ENCODE peak calls at places on chromosomes 3 and 15, in seven cellular contexts. V is stimulated activated CD4-positive, alpha-beta T cell treated with anti-CD3 and anti-CD28 coated beads, Interleukin-4, amount 100 ng/mL, for 24 hours; J is activated CD8-positive, alpha-beta memory T cell treated with anti-CD3 and anti-CD28 coated beads for 1 hour; X is NCI-H1105; H is T-helper 2 cell; Y is sciatic nerve; O is left kidney. I is an unnamed sample.

GRCh38 chr15:34616613-34617012 is 33.2 kb upstream of the GOLGA8B start:
- DNase-seq in H (no peak), X (no peak), O (peak; percentile 75), Y (no peak), V (no peak), J (no peak), I (no peak)

GRCh38 chr3:155325263-155325835 is 31.9 kb upstream of the STRIT1 start:
- DNase-seq in X (no peak), V (no peak), J (no peak), O (no peak), H (no peak), Y (no peak), I (no peak)

GRCh38 chr3:146342971-146343370 is 92.1 kb upstream of the PLSCR4 start:
- DNase-seq in J (no peak), V (no peak), X (no peak), Y (no peak), H (no peak), O (peak; percentile 24), I (no peak)

GRCh38 chr3:156817931-156818765 is 8.0 kb upstream of the LEKR1 start:
- DNase-seq in X (no peak), Y (no peak), O (no peak), J (no peak), V (no peak), H (no peak), I (no peak)

GRCh38 chr3:94481499-94481898 is 418.6 kb downstream of the NSUN3 start:
- DNase-seq in X (peak; percentile 29), J (no peak), Y (no peak), O (no peak), H (no peak), V (no peak), I (no peak)

GRCh38 chr3:194364652-194365434 is 4.7 kb downstream of the LRRC15 start:
- DNase-seq in J (no peak), X (peak; percentile 89), O (peak; percentile 77), Y (no peak), H (no peak), V (no peak), I (peak; percentile 19)

GRCh38 chr15:91694131-91694828 is 159.2 kb upstream of the SLCO3A1 start:
- DNase-seq in J (no peak), Y (no peak), V (no peak), O (peak; percentile 46), X (peak; percentile 5), H (no peak), I (peak; percentile 34)

GRCh38 chr15:35557544-35557943 is 11.6 kb upstream of the DPH6 start:
- DNase-seq in V (no peak), J (no peak), Y (no peak), O (no peak), X (no peak), H (no peak), I (no peak)

GRCh38 chr3:113136071-113136470 is 75.3 kb upstream of the BOC start:
- DNase-seq in O (peak; percentile 60), Y (no peak), J (no peak), H (no peak), V (no peak), X (peak; percentile 17), I (no peak)

GRCh38 chr3:139642981-139643380 is 34.8 kb downstream of the NMNAT3 start:
- DNase-seq in X (no peak), H (no peak), O (no peak), J (no peak), Y (no peak), V (no peak), I (no peak)

GRCh38 chr3:53175613-53176537 is 14.9 kb downstream of the PRKCD start:
- DNase-seq in J (no peak), V (no peak), H (no peak), X (no peak), O (no peak), Y (no peak), I (no peak)

GRCh38 chr15:99590913-99591646 is 25.3 kb downstream of the MEF2A start:
- DNase-seq in J (no peak), O (no peak), X (no peak), V (no peak), Y (no peak), H (no peak), I (no peak)

GRCh38 chr3:56919137-56919796 is 117.5 kb upstream of the ARHGEF3 start:
- DNase-seq in J (no peak), V (no peak), Y (no peak), H (no peak), X (no peak), O (no peak), I (no peak)

GRCh38 chr3:141228385-141228784 is 3.2 kb upstream of the PXYLP1 start:
- DNase-seq in J (no peak), X (no peak), Y (no peak), O (no peak), H (no peak), V (no peak), I (no peak)

GRCh38 chr3:184361532-184361931 is at the start of the genes CLCN2 and POLR2H:
- DNase-seq in O (peak; percentile 95), H (peak; percentile 30), Y (no peak), V (peak; percentile 32), J (no peak), X (peak; percentile 55), I (peak; percentile 65)

GRCh38 chr3:30513374-30514152 is 92.8 kb upstream of the TGFBR2 start:
- DNase-seq in J (no peak), Y (no peak), X (no peak), O (no peak), V (no peak), H (no peak), I (no peak)

GRCh38 chr15:70752142-70752754 is 11.1 kb downstream of the UACA start:
- DNase-seq in Y (no peak), X (no peak), J (no peak), O (no peak), H (no peak), V (no peak), I (peak; percentile 34)

GRCh38 chr3:188796122-188796631 is 375.6 kb upstream of the TPRG1 start:
- DNase-seq in X (no peak), O (peak; percentile 47), H (no peak), J (no peak), Y (no peak), V (no peak), I (peak; percentile 16)

GRCh38 chr3:162932503-162932902 is 1435.9 kb downstream of the OTOL1 start:
- DNase-seq in V (no peak), O (no peak), H (no peak), X (no peak), Y (no peak), J (no peak), I (no peak)

GRCh38 chr15:83288381-83288801 is 3.9 kb upstream of the BNC1 start:
- DNase-seq in O (peak; percentile 21), V (no peak), H (no peak), J (no peak), X (no peak), Y (no peak), I (no peak)

GRCh38 chr3:192038726-192039125 is 577.8 kb downstream of the PYDC2 start:
- DNase-seq in Y (no peak), O (no peak), H (no peak), X (no peak), J (no peak), V (no peak), I (no peak)

GRCh38 chr3:128726691-128727031 is 678 bp downstream of the RAB7A start:
- DNase-seq in J (no peak), X (no peak), H (peak; percentile 29), Y (peak; percentile 86), V (peak; percentile 59), O (peak; percentile 71), I (peak; percentile 73)

GRCh38 chr3:42662037-42662812 is 8.7 kb downstream of the ZBTB47 start:
- DNase-seq in J (no peak), H (no peak), O (no peak), V (no peak), X (no peak), Y (no peak), I (no peak)

GRCh38 chr3:74845086-74845485 is 230.6 kb upstream of the CNTN3 start:
- DNase-seq in J (no peak), Y (no peak), X (no peak), H (no peak), V (no peak), O (no peak), I (no peak)

GRCh38 chr15:87527416-87527815 is 729.1 kb downstream of the NTRK3 start:
- DNase-seq in Y (no peak), X (no peak), H (no peak), O (peak; percentile 6), V (no peak), J (no peak), I (no peak)

GRCh38 chr3:188950832-188951489 is 220.8 kb upstream of the TPRG1 start:
- DNase-seq in Y (peak; percentile 79), V (peak; percentile 65), X (no peak), O (no peak), J (no peak), H (no peak), I (peak; percentile 70)

GRCh38 chr3:150253622-150254021 is 154.5 kb upstream of the TSC22D2 start:
- DNase-seq in Y (no peak), V (no peak), O (no peak), H (no peak), J (no peak), X (peak; percentile 84), I (no peak)

GRCh38 chr3:183762304-183762703 is 63.1 kb downstream of the MAP6D1 start:
- DNase-seq in H (no peak), V (no peak), J (no peak), Y (no peak), O (no peak), X (no peak), I (no peak)

GRCh38 chr3:60652829-60653228 is 598.4 kb downstream of the FHIT start:
- DNase-seq in Y (no peak), V (no peak), X (no peak), H (no peak), J (no peak), O (no peak), I (no peak)

GRCh38 chr3:50174517-50174895 is 16.9 kb upstream of the GNAT1 start:
- DNase-seq in X (no peak), H (no peak), V (no peak), J (no peak), Y (no peak), O (no peak), I (no peak)

GRCh38 chr3:133117342-133117741 is 79.2 kb downstream of the TMEM108 start:
- DNase-seq in Y (no peak), H (no peak), X (peak; percentile 69), V (no peak), J (no peak), O (no peak), I (no peak)

GRCh38 chr3:130621824-130622223 is 104.8 kb downstream of the COL6A6 start:
- DNase-seq in O (no peak), Y (no peak), H (no peak), X (no peak), V (no peak), J (no peak), I (no peak)

GRCh38 chr3:42061711-42062408 is 29.3 kb upstream of the TRAK1 start:
- DNase-seq in O (peak; percentile 36), J (no peak), V (no peak), Y (no peak), H (no peak), X (peak; percentile 29), I (peak; percentile 72)

GRCh38 chr15:80260566-80260965 is 8.6 kb upstream of the CTXND1 start:
- DNase-seq in H (no peak), J (no peak), X (no peak), O (no peak), V (no peak), Y (no peak), I (peak; percentile 13)

GRCh38 chr3:51977449-51978142 is 2.7 kb downstream of the ABHD14A start:
- DNase-seq in Y (no peak), J (no peak), O (no peak), X (no peak), H (peak; percentile 26), V (no peak), I (no peak)

GRCh38 chr3:13273604-13274105 is 146.5 kb downstream of the NUP210 start:
- DNase-seq in J (no peak), V (no peak), Y (no peak), O (no peak), H (no peak), X (no peak), I (no peak)

I was measured in transverse colon.